ENCODE peak calls at places on chromosomes 6 and 20, in four cellular contexts. S is endothelial cell, P is GM12865, Q is tibial nerve. R is an unnamed sample.

GRCh38 chr20:32906200-32906599 is 47.5 kb downstream of the EFCAB8 start:
- DNase-seq in S (no peak), P (no peak), Q (no peak), R (no peak)

GRCh38 chr20:44215125-44215524 is 4.6 kb upstream of the OSER1 start:
- DNase-seq in P (peak), S (peak), Q (no peak), R (peak)

GRCh38 chr20:34473262-34473883 is 42.8 kb upstream of the DYNLRB1 start:
- DNase-seq in S (peak), Q (no peak), P (peak), R (peak)

GRCh38 chr6:166957805-166958076 is 1.4 kb upstream of the RNASET2 start:
- DNase-seq in P (peak), S (no peak), Q (no peak), R (no peak)

GRCh38 chr6:12718025-12718424 is 1.5 kb downstream of the PHACTR1 start:
- DNase-seq in S (no peak), Q (no peak), P (no peak), R (no peak)

GRCh38 chr6:52598123-52598823 is 21.4 kb upstream of the TRAM2 start:
- DNase-seq in Q (peak), S (peak), P (peak), R (peak)

GRCh38 chr6:83514877-83515466 is 2.6 kb downstream of the PRSS35 start:
- DNase-seq in Q (no peak), P (peak), S (peak), R (peak)

GRCh38 chr6:70863343-70863742 is 93.5 kb downstream of the B3GAT2 start:
- DNase-seq in P (no peak), S (no peak), Q (no peak), R (no peak)

GRCh38 chr6:56370127-56370540 is 122.8 kb upstream of the COL21A1 start:
- DNase-seq in Q (peak), P (no peak), S (peak), R (no peak)

GRCh38 chr6:167748046-167748445 is 78.7 kb upstream of the AFDN start:
- DNase-seq in P (no peak), S (no peak), Q (no peak), R (no peak)

GRCh38 chr20:61595216-61595615 is 343.2 kb downstream of the CDH4 start:
- DNase-seq in S (no peak), Q (no peak), P (no peak), R (no peak)

GRCh38 chr6:150142657-150143501 is at the start of gene PPP1R14C:
- DNase-seq in P (no peak), S (peak), Q (no peak), R (peak)

GRCh38 chr6:149300563-149300962 is 16.9 kb upstream of the TAB2 start:
- DNase-seq in P (no peak), Q (no peak), S (no peak), R (no peak)

GRCh38 chr6:71056656-71057055 is 99.8 kb upstream of the B3GAT2 start:
- DNase-seq in Q (no peak), P (no peak), S (no peak), R (no peak)

GRCh38 chr20:33370296-33370695 is 31.0 kb downstream of the CDK5RAP1 start:
- DNase-seq in Q (no peak), S (no peak), P (no peak), R (peak)

GRCh38 chr6:108914235-108915022 is 66.2 kb downstream of the ARMC2 start:
- DNase-seq in S (peak), Q (no peak), P (peak), R (peak)

GRCh38 chr6:142152731-142153130 is 5.7 kb downstream of the VTA1 start:
- DNase-seq in P (no peak), S (no peak), Q (no peak), R (no peak)

GRCh38 chr20:3068986-3069900 is 2.2 kb upstream of the OXT start:
- DNase-seq in P (peak), S (no peak), Q (no peak), R (peak)
- TF ChIP-seq CTCF in P (peak), S (no peak), Q (no peak), R (peak)

DNA sequence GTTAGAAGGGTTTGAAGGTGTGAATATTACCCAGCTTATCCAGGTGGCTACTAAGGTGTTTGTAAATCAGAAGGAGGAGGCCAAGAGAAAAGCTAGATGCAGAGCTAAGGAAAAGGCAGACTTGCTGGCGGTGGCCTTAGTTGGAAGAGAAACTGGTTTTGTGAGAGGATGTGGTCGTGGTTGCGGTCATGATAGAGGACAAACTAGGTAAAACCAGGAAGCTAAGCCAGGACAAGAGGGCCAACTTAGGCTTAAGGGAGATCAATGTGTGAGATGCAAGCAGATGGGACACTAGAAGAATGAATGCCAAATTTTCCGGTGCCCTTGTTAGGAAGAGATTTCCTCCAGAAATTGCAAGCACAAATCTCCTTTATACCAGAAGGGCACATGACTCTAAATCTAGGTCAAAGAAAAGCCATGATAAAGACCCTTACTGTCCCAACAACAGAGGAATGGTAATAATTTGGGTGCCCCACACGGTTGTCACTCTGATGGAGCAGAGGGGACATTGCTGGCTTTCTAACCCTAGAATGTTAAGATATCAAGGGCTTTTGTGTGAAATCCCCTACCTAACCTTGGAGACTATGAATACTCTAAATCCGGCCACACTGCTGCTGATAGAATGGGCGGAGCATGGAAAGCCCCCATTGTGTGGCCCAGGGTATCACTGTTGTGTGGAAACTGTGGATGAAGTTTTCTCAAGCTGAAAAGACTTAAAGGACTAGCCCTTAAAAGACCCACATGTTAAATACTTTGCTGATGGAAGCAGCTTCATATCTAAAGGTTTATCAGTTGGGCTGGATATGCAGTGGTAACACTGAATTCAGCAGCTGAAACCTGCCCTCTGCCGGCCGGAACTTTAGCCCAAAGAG is 7.8 kb downstream of the IL22RA2 start:
- DNase-seq in P (peak), S (no peak), Q (no peak), R (peak)
- TF ChIP-seq CTCF in P (peak), S (no peak), Q (no peak), R (no peak)

GRCh38 chr20:21096321-21097043 is 9.7 kb downstream of the LINC00237 start:
- DNase-seq in S (peak), Q (no peak), P (peak), R (peak)
- TF ChIP-seq CTCF in S (no peak), Q (no peak), P (no peak), R (no peak)

GRCh38 chr20:49466114-49466912 is 16.2 kb downstream of the KCNB1 start:
- DNase-seq in Q (no peak), S (no peak), P (no peak), R (no peak)
- TF ChIP-seq CTCF in Q (no peak), S (no peak), P (no peak), R (no peak)